ENCODE peak calls at places on chromosomes 2 and 18, in seven cellular contexts. M is NCI-H1105; Q is coronary artery; W is MV-4-11; S is stimulated activated CD8-positive, alpha-beta memory T cell treated with anti-CD3 and anti-CD28 coated beads, Interleukin-7, amount 100 ng/mL, for 1 hour; O is NCI-H2081; X is spleen. F is an unnamed sample.

GRCh38 chr18:38940863-38941531 is 1375.4 kb upstream of the CELF4 start:
- DNase-seq in M (no peak), Q (no peak), W (peak), S (peak), O (peak), X (no peak), F (peak)

GRCh38 chr2:46097714-46098480 is 199.3 kb upstream of the EPAS1 start:
- DNase-seq in M (peak), Q (no peak), W (no peak), S (no peak), O (no peak), X (no peak), F (peak)

GRCh38 chr18:5309888-5310470 is 14.5 kb upstream of the ZBTB14 start:
- DNase-seq in M (no peak), Q (no peak), W (peak), S (no peak), O (no peak), X (no peak), F (no peak)

GRCh38 chr18:10274327-10274726 is 180.1 kb upstream of the APCDD1 start:
- DNase-seq in M (no peak), Q (no peak), W (no peak), S (no peak), O (no peak), X (no peak), F (no peak)

GRCh38 chr2:127425540-127426490 is 7.6 kb downstream of the PROC start:
- DNase-seq in M (no peak), Q (no peak), W (no peak), S (no peak), O (no peak), X (no peak), F (no peak)

GRCh38 chr2:9710311-9710710 is 79.5 kb upstream of the YWHAQ start:
- DNase-seq in M (no peak), Q (no peak), W (no peak), S (no peak), O (no peak), X (no peak), F (no peak)

GRCh38 chr2:203894262-203894661 is 26.7 kb downstream of the CTLA4 start:
- DNase-seq in M (no peak), Q (no peak), W (no peak), S (no peak), O (no peak), X (no peak), F (no peak)

GRCh38 chr2:107362973-107363372 is 463.7 kb upstream of the RGPD4 start:
- DNase-seq in M (no peak), Q (no peak), W (no peak), S (no peak), O (no peak), X (no peak), F (no peak)

GRCh38 chr2:142742301-142743214 is 134.9 kb upstream of the KYNU start:
- DNase-seq in M (no peak), Q (no peak), W (no peak), S (no peak), O (no peak), X (no peak), F (peak)

GRCh38 chr2:41695714-41696113 is 352.1 kb upstream of the PKDCC start:
- DNase-seq in M (no peak), Q (no peak), W (no peak), S (no peak), O (no peak), X (no peak), F (no peak)

GRCh38 chr2:240397542-240397916 is 37.9 kb upstream of the GPC1 start:
- DNase-seq in M (no peak), Q (peak), W (no peak), S (no peak), O (no peak), X (peak), F (no peak)

GRCh38 chr2:152387046-152387445 is 52.1 kb downstream of the FMNL2 start:
- DNase-seq in M (no peak), Q (no peak), W (no peak), S (no peak), O (no peak), X (no peak), F (no peak)

GRCh38 chr18:30334781-30335180 is 707.8 kb downstream of the DSC3 start:
- DNase-seq in M (no peak), Q (no peak), W (no peak), S (no peak), O (no peak), X (no peak), F (peak)

GRCh38 chr2:237858294-237859081 is 935 bp upstream of the RAMP1 start:
- DNase-seq in M (no peak), Q (no peak), W (peak), S (peak), O (peak), X (peak), F (peak)

GRCh38 chr18:8493141-8493540 is 116.1 kb upstream of the RAB12 start:
- DNase-seq in M (no peak), Q (no peak), W (no peak), S (no peak), O (no peak), X (no peak), F (no peak)

GRCh38 chr2:133591164-133591563 is 22.9 kb upstream of the NCKAP5 start:
- DNase-seq in M (peak), Q (no peak), W (no peak), S (no peak), O (peak), X (no peak), F (peak)

GRCh38 chr2:16151651-16152050 is 211.3 kb downstream of the MYCN start:
- DNase-seq in M (no peak), Q (no peak), W (no peak), S (no peak), O (no peak), X (no peak), F (no peak)

GRCh38 chr2:9451231-9451630 is 23.1 kb upstream of the IAH1 start:
- DNase-seq in M (no peak), Q (no peak), W (no peak), S (no peak), O (no peak), X (no peak), F (no peak)

F was measured in DMS53.